ENCODE peak calls at places on chromosome 10, in eight cellular contexts. N is adrenal gland, L is gastrocnemius medialis, O is GM13977, P is AG04450, Z is MCF 10A, C is GM12865, Y is Caco-2. X is an unnamed sample.

GRCh38 chr10:99370993-99371392 is 41.8 kb downstream of the CNNM1 start:
- DNase-seq in P (no peak), C (peak; percentile 40), L (no peak), O (peak; percentile 50), Y (no peak), N (no peak), Z (peak; percentile 43), X (peak; percentile 46)

GRCh38 chr10:12803781-12804180 is 197.7 kb downstream of the CCDC3 start:
- DNase-seq in L (no peak), N (no peak), O (no peak), Z (no peak), Y (no peak), P (no peak), C (no peak), X (no peak)

GRCh38 chr10:970311-971149 is 17.7 kb upstream of the GTPBP4 start:
- DNase-seq in P (no peak), Y (peak; percentile 91), N (peak; percentile 93), Z (no peak), C (no peak), O (no peak), L (no peak), X (no peak)

GRCh38 chr10:75150656-75151055 is 39.2 kb downstream of the SAMD8 start:
- DNase-seq in Z (no peak), O (no peak), Y (no peak), C (no peak), N (no peak), P (no peak), L (no peak), X (no peak)

GRCh38 chr10:60962946-60963345 is 19.0 kb upstream of the RHOBTB1 start:
- DNase-seq in O (no peak), Y (no peak), Z (no peak), L (no peak), C (no peak), N (no peak), P (no peak), X (no peak)

GRCh38 chr10:46310143-46310514 is 23.3 kb downstream of the ANTXRL start:
- DNase-seq in L (no peak), P (no peak), Y (no peak), N (peak; percentile 3), O (no peak), C (no peak), Z (no peak), X (no peak)

GRCh38 chr10:71077143-71077581 is 135.2 kb upstream of the UNC5B start:
- DNase-seq in C (no peak), N (peak; percentile 46), P (no peak), Y (peak; percentile 34), O (no peak), Z (no peak), L (no peak), X (no peak)

GRCh38 chr10:124918906-124919305 is 23.0 kb upstream of the ZRANB1 start:
- DNase-seq in P (no peak), O (no peak), Y (no peak), Z (no peak), C (no peak), N (no peak), L (no peak), X (no peak)

GRCh38 chr10:73873163-73873842 is 1.1 kb downstream of the CAMK2G start:
- DNase-seq in L (no peak), Z (no peak), O (no peak), N (no peak), Y (no peak), C (no peak), P (no peak), X (no peak)

GRCh38 chr10:3277566-3277965 is 105.0 kb upstream of the PITRM1 start:
- DNase-seq in P (no peak), N (no peak), L (no peak), Z (no peak), Y (no peak), C (no peak), O (no peak), X (no peak)

GRCh38 chr10:120824864-120825263 is 26.3 kb upstream of the WDR11 start:
- DNase-seq in O (peak; percentile 31), N (peak; percentile 57), Z (peak; percentile 43), P (no peak), Y (peak; percentile 47), L (no peak), C (peak; percentile 38), X (peak; percentile 38)
- TF ChIP-seq CTCF in O (peak; percentile 69), N (peak; percentile 42), Z (peak; percentile 31), P (peak; percentile 14), Y (peak; percentile 55), L (no peak), C (peak; percentile 57), X (peak; percentile 53)

DNA sequence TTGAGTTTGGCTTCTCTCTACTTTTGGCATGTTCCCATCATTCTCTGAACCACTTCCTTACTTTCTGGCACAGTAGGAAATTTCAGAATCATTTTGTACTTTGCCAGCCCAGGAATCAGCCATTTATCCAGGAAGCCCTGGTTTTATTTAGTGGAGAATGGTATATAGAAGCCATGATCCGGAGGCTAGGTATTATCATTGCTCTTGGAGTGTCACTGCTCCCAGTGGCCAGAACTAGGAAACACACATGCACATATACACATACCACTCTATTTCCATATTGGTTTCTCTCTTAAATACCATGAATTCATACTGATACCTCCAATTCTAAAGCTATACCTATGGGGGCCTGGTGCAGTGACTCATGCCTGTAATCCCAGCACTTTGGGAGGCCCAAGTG is 36.3 kb downstream of the SUFU start:
- DNase-seq in P (no peak), O (peak; percentile 42), Z (peak; percentile 20), N (no peak), Y (no peak), L (no peak), C (peak; percentile 53), X (peak; percentile 43)
- TF ChIP-seq CTCF in P (peak; percentile 47), O (peak; percentile 39), Z (peak; percentile 29), N (peak; percentile 39), Y (peak; percentile 33), L (no peak), C (peak; percentile 50), X (peak; percentile 23)

DNA sequence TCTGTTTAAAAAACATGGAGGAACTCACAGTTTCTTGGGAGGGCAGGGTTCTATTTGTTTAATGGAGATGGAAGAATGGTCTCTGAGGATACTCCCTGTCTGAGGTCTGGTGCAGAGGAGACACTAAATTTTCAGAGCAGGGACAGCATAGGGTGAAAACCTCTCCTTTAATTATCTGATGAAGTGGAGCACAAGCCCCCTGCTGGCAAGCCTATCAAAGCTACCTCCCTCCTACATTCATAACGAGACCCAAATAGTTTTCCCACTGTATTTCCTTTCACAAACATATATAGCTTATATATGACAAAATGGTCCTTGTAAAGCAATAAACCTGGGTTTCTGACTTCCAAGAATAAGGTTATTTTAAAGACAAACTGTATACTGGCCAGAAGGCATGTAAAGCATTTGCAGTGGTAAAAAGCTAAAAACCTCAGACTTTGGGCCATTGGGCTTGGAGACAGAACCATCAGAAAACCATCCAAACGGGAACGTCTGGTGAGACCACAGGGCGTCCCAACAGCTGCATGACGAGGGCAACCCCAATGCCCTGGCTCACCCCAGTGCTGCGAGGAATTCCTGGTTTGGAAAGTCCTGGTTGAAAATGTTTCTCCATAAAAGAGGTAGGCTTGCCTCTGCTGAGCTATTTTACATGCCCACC is 201.3 kb downstream of the FANK1 start:
- DNase-seq in N (no peak), C (no peak), Z (peak; percentile 13), Y (no peak), O (no peak), L (no peak), P (no peak), X (no peak)
- TF ChIP-seq CTCF in N (no peak), C (peak; percentile 4), Z (no peak), Y (peak; percentile 19), O (peak; percentile 10), L (no peak), P (peak; percentile 22), X (no peak)

GRCh38 chr10:132861116-132861691 is 75.3 kb upstream of the NKX6-2 start:
- DNase-seq in N (no peak), L (peak; percentile 2), Y (peak; percentile 23), C (no peak), O (no peak), P (no peak), Z (no peak), X (no peak)

GRCh38 chr10:132861884-132862461 is 76.0 kb upstream of the NKX6-2 start:
- DNase-seq in N (no peak), O (no peak), Y (peak; percentile 23), P (no peak), L (peak; percentile 6), C (no peak), Z (no peak), X (no peak)

GRCh38 chr10:132858121-132859081 is 72.5 kb upstream of the NKX6-2 start:
- DNase-seq in C (no peak), O (no peak), N (no peak), Y (peak; percentile 30), L (no peak), P (no peak), Z (no peak), X (no peak)

GRCh38 chr10:132859084-132859855 is 73.3 kb upstream of the NKX6-2 start:
- DNase-seq in N (no peak), Y (peak; percentile 12), Z (no peak), C (no peak), O (no peak), L (no peak), P (no peak), X (no peak)

GRCh38 chr10:132860527-132860926 is 74.6 kb upstream of the NKX6-2 start:
- DNase-seq in L (peak; percentile 3), C (no peak), O (no peak), Z (no peak), Y (peak; percentile 25), N (no peak), P (no peak), X (no peak)
- TF ChIP-seq CTCF in L (no peak), C (no peak), O (no peak), Z (no peak), Y (no peak), N (no peak), P (no peak), X (no peak)

GRCh38 chr10:118827466-118828155 is 72.8 kb upstream of the CACUL1 start:
- DNase-seq in P (no peak), N (no peak), L (no peak), Z (no peak), Y (peak; percentile 25), O (no peak), C (no peak), X (no peak)
- TF ChIP-seq CTCF in P (no peak), N (no peak), L (no peak), Z (peak; percentile 31), Y (peak; percentile 31), O (peak; percentile 23), C (peak; percentile 30), X (peak; percentile 7)

X was measured in GM10248.